ENCODE peak calls at places on chromosome X, in seven cellular contexts. Q is activated T-cell treated with anti-CD3 and anti-CD28 coated beads for 1 hour, E is thoracic aorta, I is AG04449, T is AG09319, C is EL, Y is sigmoid colon. M is an unnamed sample.

GRCh38 chrX:155216940-155217450 is 735 bp downstream of the VBP1 start:
- DNase-seq in Q (no peak), E (no peak), I (no peak), T (no peak), C (no peak), Y (no peak), M (no peak)

GRCh38 chrX:44570524-44570923 is 27.9 kb upstream of the FUNDC1 start:
- DNase-seq in Q (no peak), E (no peak), I (no peak), T (no peak), C (peak), Y (no peak), M (no peak)

GRCh38 chrX:7091923-7092322 is 55.6 kb upstream of the STS start:
- DNase-seq in Q (no peak), E (no peak), I (no peak), T (no peak), C (no peak), Y (no peak), M (no peak)

GRCh38 chrX:154526901-154527675 is 11.1 kb upstream of the FAM3A start:
- DNase-seq in Q (peak), E (no peak), I (no peak), T (no peak), C (peak), Y (peak), M (no peak)

GRCh38 chrX:101220881-101221280 is 1.3 kb downstream of the DRP2 start:
- DNase-seq in Q (peak), E (no peak), I (no peak), T (no peak), C (no peak), Y (no peak), M (no peak)

GRCh38 chrX:3026074-3026588 is 15.1 kb upstream of the ARSF start:
- DNase-seq in Q (no peak), E (no peak), I (no peak), T (no peak), C (no peak), Y (no peak), M (no peak)

GRCh38 chrX:1531106-1531890 is 5.7 kb downstream of the P2RY8 start:
- DNase-seq in Q (no peak), E (no peak), I (no peak), T (no peak), C (no peak), Y (peak), M (peak)

GRCh38 chrX:83845397-83845796 is 15.5 kb upstream of the CYLC1 start:
- DNase-seq in Q (no peak), E (no peak), I (no peak), T (peak), C (peak), Y (no peak), M (no peak)

GRCh38 chrX:35626124-35626523 is 172.0 kb upstream of the MAGEB16 start:
- DNase-seq in Q (no peak), E (no peak), I (no peak), T (no peak), C (no peak), Y (no peak), M (no peak)

GRCh38 chrX:107429090-107429489 is 20.4 kb upstream of the FRMPD3 start:
- DNase-seq in Q (peak), E (no peak), I (no peak), T (no peak), C (peak), Y (no peak), M (peak)